ENCODE peak calls at places on chromosome 17, in four cellular contexts. H is fibroblast of lung, Z is neuronal stem cell, W is mammary epithelial cell. M is an unnamed sample. For H3K9me3, the result is how much of the 10 kb centered on the place peaks cover.

GRCh38 chr17:48878920-48879898 is 13.4 kb upstream of the ATP5MC1 start:
- DNase-seq in W (peak), Z (peak), H (peak), M (peak)

GRCh38 chr17:72498671-72499210 is 377.9 kb downstream of the SOX9 start:
- DNase-seq in Z (no peak), W (no peak), H (no peak), M (no peak)

GRCh38 chr17:80601146-80601545 is 56.5 kb downstream of the RPTOR start:
- DNase-seq in Z (no peak), W (no peak), H (no peak), M (no peak)

GRCh38 chr17:41692722-41693521 is 4.2 kb downstream of the EIF1 start:
- DNase-seq in W (peak), Z (no peak), H (no peak), M (no peak)

GRCh38 chr17:56592487-56593072 is 919 bp upstream of the NOG start:
- DNase-seq in Z (peak), H (peak), W (peak), M (no peak)

GRCh38 chr17:45579529-45580495 is 89.3 kb upstream of the PLEKHM1 start:
- DNase-seq in Z (no peak), H (peak), W (no peak), M (no peak)

GRCh38 chr17:77427471-77427991 is 286.8 kb downstream of the SEC14L1 start:
- DNase-seq in H (peak), W (peak), Z (no peak), M (no peak)

GRCh38 chr17:73657473-73658116 is 13.3 kb upstream of the SDK2 start:
- DNase-seq in W (peak), Z (peak), H (peak), M (no peak)

GRCh38 chr17:28711723-28712036 is at the start of gene PROCA1:
- DNase-seq in W (no peak), H (no peak), Z (no peak), M (no peak)

GRCh38 chr17:41278176-41278955 is 2.9 kb downstream of the KRTAP9-7 start:
- DNase-seq in W (no peak), H (no peak), Z (no peak), M (no peak)

GRCh38 chr17:71208111-71208704 is 912.6 kb upstream of the SOX9 start:
- DNase-seq in H (peak), Z (no peak), W (peak), M (peak)

GRCh38 chr17:79915850-79916430 is 76.7 kb upstream of the CBX4 start:
- DNase-seq in Z (no peak), W (peak), H (peak), M (peak)

GRCh38 chr17:80605326-80606066 is 60.9 kb downstream of the RPTOR start:
- DNase-seq in W (peak), H (no peak), Z (no peak), M (peak)

GRCh38 chr17:65103896-65104295 is 33.3 kb upstream of the RGS9 start:
- DNase-seq in W (peak), Z (no peak), H (no peak), M (no peak)

GRCh38 chr17:35192708-35193107 is 1.5 kb downstream of the SLC35G3 start:
- DNase-seq in H (no peak), W (no peak), Z (no peak), M (no peak)

GRCh38 chr17:80475949-80476876 is at the start of gene NPTX1:
- DNase-seq in W (no peak), H (no peak), Z (no peak), M (no peak)

GRCh38 chr17:69539781-69540319 is 125.4 kb downstream of the MAP2K6 start:
- DNase-seq in Z (no peak), H (peak), W (peak), M (no peak)

GRCh38 chr17:80848449-80849102 is 143.1 kb upstream of the CHMP6 start:
- DNase-seq in W (no peak), H (no peak), Z (no peak), M (no peak)

GRCh38 chr17:82848022-82848592 is 8.3 kb upstream of the ZNF750 start:
- DNase-seq in H (peak), W (peak), Z (no peak), M (no peak)

GRCh38 chr17:49249292-49249794 is 18.8 kb upstream of the PHOSPHO1 start:
- DNase-seq in H (peak), W (no peak), Z (no peak), M (no peak)

GRCh38 chr17:59311051-59311468 is 20.4 kb upstream of the YPEL2 start:
- DNase-seq in H (peak), Z (peak), W (peak), M (no peak)

GRCh38 chr17:50055055-50055425 is 870 bp upstream of the ITGA3 start:
- DNase-seq in W (peak), Z (no peak), H (peak), M (peak)

GRCh38 chr17:40500709-40501108 is 714 bp downstream of the TNS4 start:
- DNase-seq in W (no peak), H (no peak), Z (no peak), M (no peak)

GRCh38 chr17:10394201-10394887 is 21.5 kb upstream of the MYH13 start:
- DNase-seq in W (no peak), Z (no peak), H (no peak), M (no peak)

GRCh38 chr17:61443475-61443882 is 8.7 kb upstream of the TBX4 start:
- DNase-seq in Z (no peak), W (no peak), H (no peak), M (no peak)

GRCh38 chr17:27496971-27497370 is 40.7 kb downstream of the KSR1 start:
- DNase-seq in H (no peak), Z (no peak), W (no peak), M (no peak)

GRCh38 chr17:32985357-32985756 is 6.3 kb upstream of the SPACA3 start:
- DNase-seq in W (no peak), Z (no peak), H (no peak), M (no peak)

GRCh38 chr17:6853764-6854442 is 22.4 kb upstream of the TEKT1 start:
- DNase-seq in W (peak), H (no peak), Z (no peak), M (no peak)

GRCh38 chr17:57459286-57459915 is 203.1 kb downstream of the MSI2 start:
- DNase-seq in W (peak), Z (no peak), H (peak), M (no peak)

GRCh38 chr17:82419471-82419995 is 1.1 kb upstream of the OGFOD3 start:
- DNase-seq in Z (no peak), H (peak), W (no peak), M (no peak)

GRCh38 chr17:29178750-29179231 is 1.4 kb downstream of the MYO18A start:
- DNase-seq in H (no peak), Z (no peak), W (peak), M (peak)

GRCh38 chr17:34252138-34252889 is 2.8 kb upstream of the CCL2 start:
- DNase-seq in H (peak), Z (no peak), W (no peak), M (no peak)

GRCh38 chr17:8125196-8125946 is 1.5 kb upstream of the HES7 start:
- DNase-seq in W (peak), Z (peak), H (peak), M (no peak)

GRCh38 chr17:80100035-80100323 is 1.4 kb upstream of the GAA start:
- DNase-seq in W (no peak), H (no peak), Z (no peak), M (no peak)

GRCh38 chr17:31571124-31571892 is 179.8 kb downstream of the RAB11FIP4 start:
- DNase-seq in W (peak), H (peak), Z (no peak), M (no peak)

GRCh38 chr17:43169561-43170139 is 1.4 kb upstream of the NBR1 start:
- DNase-seq in H (peak), Z (peak), W (no peak), M (no peak)

GRCh38 chr17:43170140-43170765 is 761 bp upstream of the NBR1 start:
- DNase-seq in H (peak), W (peak), Z (peak), M (peak)

GRCh38 chr17:43175213-43176118 is 4.5 kb downstream of the NBR1 start:
- DNase-seq in W (peak), Z (no peak), H (peak), M (no peak)

GRCh38 chr17:43171761-43172487 is 910 bp downstream of the NBR1 start:
- DNase-seq in H (peak), W (peak), Z (no peak), M (peak)

DNA sequence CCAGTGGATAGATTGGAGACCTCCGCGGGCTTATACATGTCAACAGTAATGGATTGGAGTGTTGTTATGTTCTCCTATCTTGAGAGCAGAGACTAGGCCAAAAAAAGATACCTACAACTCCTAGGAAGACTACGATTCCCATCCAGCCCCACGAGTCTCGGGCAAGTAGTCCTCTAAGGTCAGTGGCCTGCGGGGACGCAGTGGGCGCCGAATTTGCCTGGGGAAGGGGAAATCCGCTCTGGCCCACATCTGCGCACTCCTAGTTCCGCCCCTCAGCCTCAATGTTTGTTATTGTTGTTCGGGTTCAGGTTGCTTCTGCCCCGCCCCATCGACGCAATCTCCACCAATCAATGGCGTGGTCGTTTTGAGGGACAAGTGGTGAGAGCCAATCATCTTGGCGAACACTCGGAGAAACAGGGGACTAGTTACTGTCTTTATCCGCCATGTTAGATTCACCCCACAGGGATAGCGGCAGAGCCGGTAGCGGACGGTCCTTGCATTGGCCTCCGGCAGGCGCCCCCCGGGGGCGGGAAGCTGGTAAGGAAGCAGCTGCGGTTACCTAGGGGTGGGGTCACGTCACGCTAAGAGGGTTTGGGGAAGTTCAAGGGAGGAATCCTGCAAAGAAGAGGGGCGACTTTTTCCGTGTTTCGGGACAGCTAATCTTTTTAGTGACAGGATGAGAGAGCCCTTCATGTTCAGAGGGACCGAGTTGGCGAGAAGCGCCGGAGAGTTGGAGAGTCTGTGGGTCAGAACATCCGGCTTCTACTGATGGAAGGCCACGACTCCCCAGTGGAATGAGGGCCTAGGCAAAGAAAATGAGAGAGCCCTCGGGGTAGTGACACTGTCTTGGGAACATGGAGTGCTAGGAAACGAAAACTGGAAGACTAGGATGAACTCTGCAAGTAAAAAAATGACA is at the start of gene NBR1:
- DNase-seq in Z (peak), H (peak), W (peak), M (peak)
- H3K4me3 ChIP-seq in Z (peak), H (peak), W (peak), M (peak)

GRCh38 chr17:16623282-16623681 is 30.4 kb downstream of the ZNF624 start:
- DNase-seq in W (no peak), H (no peak), Z (no peak), M (no peak)
- H3K9me3 ChIP-seq in W (half or more), H (under half), Z (under half), M (under half)

DNA sequence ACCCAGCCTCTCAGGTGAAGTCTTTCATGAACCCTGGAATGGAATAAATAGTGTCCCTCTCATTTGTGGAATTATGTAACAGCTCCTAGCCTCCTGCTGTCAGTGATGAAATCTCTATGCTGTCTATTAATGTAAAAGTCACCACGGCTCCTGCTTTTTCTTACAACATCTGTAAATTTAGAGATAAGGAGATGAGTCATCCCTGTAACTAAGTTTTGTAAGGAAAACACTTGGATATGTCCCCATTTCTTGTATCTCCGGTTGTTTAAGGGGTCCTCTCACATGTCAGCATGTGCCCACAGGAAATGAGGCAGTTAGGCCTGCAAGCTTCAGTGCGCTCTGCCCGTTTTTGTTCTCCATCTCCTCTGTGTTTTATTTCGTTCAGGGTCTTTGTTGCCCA is 2.8 kb upstream of the NAT9 start:
- DNase-seq in Z (no peak), H (peak), W (no peak), M (no peak)
- H3K4me3 ChIP-seq in Z (no peak), H (no peak), W (no peak), M (no peak)

GRCh38 chr17:16552637-16553045 is 16.4 kb downstream of the ZNF287 start:
- DNase-seq in H (peak), Z (no peak), W (no peak), M (no peak)

GRCh38 chr17:16551878-16552636 is 16.9 kb downstream of the ZNF287 start:
- DNase-seq in W (no peak), Z (no peak), H (peak), M (no peak)
- H3K9me3 ChIP-seq in W (half or more), Z (under half), H (under half), M (under half)

GRCh38 chr17:4788159-4788806 is 481 bp upstream of the GLTPD2 start:
- DNase-seq in Z (no peak), W (no peak), H (peak), M (no peak)

GRCh38 chr17:4789951-4790704 is 1.4 kb downstream of the GLTPD2 start:
- DNase-seq in W (peak), H (peak), Z (peak), M (peak)

GRCh38 chr17:4789701-4789950 is 862 bp downstream of the GLTPD2 start:
- DNase-seq in W (no peak), H (no peak), Z (no peak), M (no peak)

GRCh38 chr17:4788807-4789700 is at the start of gene GLTPD2:
- DNase-seq in Z (peak), H (no peak), W (no peak), M (no peak)

GRCh38 chr17:4790705-4791088 is 1.9 kb downstream of the GLTPD2 start:
- DNase-seq in H (no peak), W (no peak), Z (no peak), M (no peak)
- H3K4me3 ChIP-seq in H (peak), W (peak), Z (peak), M (peak)

GRCh38 chr17:2108170-2108569 is 53.3 kb downstream of the HIC1 start:
- DNase-seq in Z (no peak), W (no peak), H (no peak), M (no peak)
- H3K9me3 ChIP-seq in Z (under half), W (under half), H (under half), M (under half)